ENCODE peak calls at places on chromosomes 4 and X, in four cellular contexts. X, K, Y and H are unnamed samples.

GRCh38 chr4:2364654-2365053 is 53.8 kb downstream of the ZFYVE28 start:
- DNase-seq in X (no peak), K (peak), Y (no peak), H (no peak)

GRCh38 chr4:88033309-88033708 is 25.9 kb downstream of the PKD2 start:
- DNase-seq in X (no peak), K (peak), Y (peak), H (peak)

GRCh38 chr4:16227462-16227868 is 1.2 kb upstream of the TAPT1 start:
- DNase-seq in X (no peak), K (no peak), Y (no peak), H (no peak)

GRCh38 chr4:93368968-93369367 is 459.6 kb upstream of the ATOH1 start:
- DNase-seq in X (no peak), K (no peak), Y (no peak), H (no peak)

GRCh38 chr4:78308517-78308916 is 243.1 kb upstream of the ANXA3 start:
- DNase-seq in X (no peak), K (no peak), Y (no peak), H (no peak)

GRCh38 chr4:158161561-158162354 is 11.1 kb downstream of the GASK1B start:
- DNase-seq in X (no peak), K (no peak), Y (no peak), H (no peak)

GRCh38 chr4:96983830-96984229 is 1143.9 kb downstream of the PDHA2 start:
- DNase-seq in X (no peak), K (no peak), Y (no peak), H (no peak)

GRCh38 chr4:169601016-169601771 is 11.2 kb downstream of the NEK1 start:
- DNase-seq in X (no peak), K (no peak), Y (no peak), H (no peak)

GRCh38 chrX:41332988-41333743 is 796 bp upstream of the DDX3X start:
- DNase-seq in X (peak), K (peak), Y (peak), H (peak)

GRCh38 chr4:56979674-56980073 is 978 bp downstream of the POLR2B start:
- DNase-seq in X (no peak), K (no peak), Y (no peak), H (peak)

DNA sequence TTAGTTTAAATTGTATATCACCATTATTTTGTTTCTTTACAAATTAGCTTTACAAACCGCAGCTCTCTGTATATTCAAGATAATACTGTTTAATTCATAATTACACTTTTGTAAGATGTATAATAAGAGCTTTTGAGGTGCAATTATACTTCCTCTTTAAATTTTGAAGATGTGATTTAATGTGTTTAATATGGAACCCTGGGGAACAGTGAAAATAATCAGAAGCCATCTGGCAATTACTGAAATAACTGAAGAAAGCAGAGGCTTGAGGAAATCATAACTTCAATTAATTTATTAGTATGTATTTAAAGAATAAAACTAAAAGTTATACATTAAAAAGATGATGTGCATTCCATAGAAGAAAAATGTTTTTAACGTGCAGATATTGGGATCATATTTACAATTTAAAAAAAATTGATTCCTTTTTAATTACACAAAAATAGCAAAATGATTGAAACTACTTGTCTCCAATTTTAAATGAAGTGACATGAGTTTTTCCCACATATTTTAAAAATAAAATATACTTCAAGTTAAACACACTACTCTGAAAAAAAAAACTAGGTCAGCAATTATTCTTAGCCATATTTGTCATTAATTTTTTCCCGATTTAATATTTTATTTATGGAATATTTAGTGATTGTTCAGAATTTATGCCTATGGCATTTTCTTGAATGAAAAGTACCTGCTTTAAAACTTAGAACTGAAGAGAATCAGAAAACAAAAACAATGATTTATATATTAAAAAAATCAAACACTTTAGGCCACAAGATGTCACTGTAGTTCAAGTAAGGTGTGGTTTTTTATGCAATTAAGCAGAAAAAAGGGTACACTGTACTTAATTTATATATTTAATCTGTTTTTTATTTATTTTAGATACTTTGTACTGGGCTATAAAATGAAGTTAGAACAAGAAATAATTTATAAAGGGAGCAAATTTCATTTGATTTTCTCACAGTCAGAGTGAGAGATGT is 942.7 kb upstream of the NDST4 start:
- DNase-seq in X (no peak), K (no peak), Y (no peak), H (no peak)
- TF ChIP-seq CTCF in X (no peak), K (no peak), Y (no peak), H (peak)

GRCh38 chr4:153095448-153096204 is 108.6 kb upstream of the TRIM2 start:
- DNase-seq in X (no peak), K (no peak), Y (no peak), H (no peak)
- TF ChIP-seq CTCF in X (no peak), K (no peak), Y (no peak), H (no peak)

GRCh38 chr4:119026662-119027444 is 108.8 kb upstream of the MYOZ2 start:
- DNase-seq in X (no peak), K (no peak), Y (no peak), H (no peak)

GRCh38 chr4:119025440-119025839 is 110.2 kb upstream of the MYOZ2 start:
- DNase-seq in X (no peak), K (no peak), Y (no peak), H (no peak)

GRCh38 chr4:119027815-119028214 is 107.8 kb upstream of the MYOZ2 start:
- DNase-seq in X (no peak), K (no peak), Y (no peak), H (no peak)

GRCh38 chr4:119024102-119024501 is 111.5 kb upstream of the MYOZ2 start:
- DNase-seq in X (no peak), K (no peak), Y (no peak), H (no peak)

DNA sequence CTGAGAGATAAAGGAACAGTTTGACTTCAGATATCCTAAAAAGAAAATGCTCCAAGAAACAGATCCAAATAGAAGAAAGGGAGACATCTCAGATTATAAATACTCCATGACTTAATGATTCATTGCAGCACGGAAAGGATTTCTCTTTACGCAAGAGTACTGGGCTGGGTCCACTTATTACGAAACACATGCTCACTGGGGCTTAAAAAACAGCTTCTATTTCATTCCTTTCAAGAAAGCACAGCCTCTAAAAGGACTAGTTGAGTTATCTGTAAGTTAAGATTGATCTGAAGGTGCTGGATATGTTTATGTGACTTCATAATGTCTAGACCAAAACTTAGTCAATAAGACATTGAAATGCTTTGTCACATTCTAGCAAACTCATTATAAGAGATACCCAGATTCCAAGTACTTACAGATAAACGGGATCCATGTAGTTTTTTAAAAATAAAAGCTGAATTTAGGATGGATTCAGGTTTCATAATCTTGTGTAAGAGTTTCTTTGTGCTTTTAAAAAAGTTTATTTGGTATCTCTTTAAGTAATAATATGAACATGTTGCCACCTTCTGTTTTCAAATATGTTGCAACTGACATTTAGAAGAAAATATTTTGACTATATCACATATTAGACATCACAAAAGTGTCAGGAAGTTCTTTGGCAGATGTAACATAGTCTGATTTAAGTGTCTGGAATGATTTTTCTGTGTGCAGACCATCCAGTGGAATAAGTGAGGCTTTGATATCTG is 109.5 kb upstream of the MYOZ2 start:
- DNase-seq in X (peak), K (no peak), Y (no peak), H (no peak)
- TF ChIP-seq CTCF in X (no peak), K (no peak), Y (no peak), H (no peak)

GRCh38 chrX:118525146-118525725 is 29.6 kb downstream of the DOCK11 start:
- DNase-seq in X (no peak), K (no peak), Y (no peak), H (no peak)

GRCh38 chrX:118526149-118526548 is 30.5 kb downstream of the DOCK11 start:
- DNase-seq in X (no peak), K (no peak), Y (no peak), H (no peak)

GRCh38 chrX:118530537-118530936 is 34.9 kb downstream of the DOCK11 start:
- DNase-seq in X (no peak), K (no peak), Y (no peak), H (no peak)

GRCh38 chrX:118524344-118524743 is 28.7 kb downstream of the DOCK11 start:
- DNase-seq in X (no peak), K (no peak), Y (no peak), H (no peak)

DNA sequence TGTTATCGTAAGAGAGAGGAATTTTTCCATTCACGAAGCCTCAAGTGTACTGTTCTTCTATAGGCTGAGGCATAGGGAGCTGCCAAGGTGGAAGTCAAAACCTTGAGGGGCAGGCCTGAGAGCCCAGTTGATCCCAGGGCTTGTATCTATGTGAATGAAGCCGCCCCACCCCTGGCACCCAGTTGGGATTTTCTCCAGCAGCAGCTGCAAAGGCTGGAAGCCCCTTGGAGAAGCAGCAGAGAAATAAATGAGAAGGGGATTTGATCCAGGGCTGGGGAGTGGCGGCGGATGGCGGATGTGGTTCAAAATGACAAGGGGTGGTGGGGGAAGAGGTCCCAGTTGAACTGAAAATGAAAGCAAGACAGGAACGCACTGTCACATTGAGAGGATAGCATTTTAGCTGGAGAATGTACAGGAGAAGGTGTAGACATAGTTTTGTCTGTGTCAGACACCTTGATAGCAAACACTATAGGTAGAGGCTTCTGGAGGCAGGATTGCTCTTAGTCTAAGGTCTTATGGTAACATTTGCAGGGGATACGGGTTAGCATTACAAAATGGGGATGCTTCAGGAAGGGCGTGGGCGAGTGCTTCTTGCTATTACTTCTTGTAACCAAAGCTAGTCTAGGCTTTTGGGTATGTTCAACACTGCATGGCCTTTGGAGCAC is 32.6 kb downstream of the DOCK11 start:
- DNase-seq in X (no peak), K (no peak), Y (no peak), H (no peak)
- TF ChIP-seq CTCF in X (no peak), K (no peak), Y (no peak), H (no peak)

DNA sequence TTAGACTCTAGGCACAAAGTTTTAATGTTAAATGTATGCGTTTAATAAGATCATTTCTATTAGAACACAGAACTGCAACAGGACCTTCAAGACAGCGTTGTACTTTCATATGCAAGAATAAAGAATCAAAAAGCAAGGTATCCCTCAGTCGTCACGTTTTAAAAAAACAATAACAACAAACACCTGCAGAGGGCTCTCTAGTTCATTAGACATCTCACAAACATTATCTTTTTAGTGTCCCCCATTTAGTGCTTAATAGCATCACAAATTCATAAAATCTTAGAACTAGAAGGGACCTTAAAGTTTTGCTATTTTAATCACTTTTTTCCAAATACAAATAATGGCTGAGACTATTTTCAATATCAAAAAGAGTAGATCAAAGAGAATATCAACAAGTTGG is 236.6 kb downstream of the DCHS2 start:
- DNase-seq in X (no peak), K (no peak), Y (no peak), H (no peak)
- TF ChIP-seq CTCF in X (no peak), K (no peak), Y (no peak), H (peak)

DNA sequence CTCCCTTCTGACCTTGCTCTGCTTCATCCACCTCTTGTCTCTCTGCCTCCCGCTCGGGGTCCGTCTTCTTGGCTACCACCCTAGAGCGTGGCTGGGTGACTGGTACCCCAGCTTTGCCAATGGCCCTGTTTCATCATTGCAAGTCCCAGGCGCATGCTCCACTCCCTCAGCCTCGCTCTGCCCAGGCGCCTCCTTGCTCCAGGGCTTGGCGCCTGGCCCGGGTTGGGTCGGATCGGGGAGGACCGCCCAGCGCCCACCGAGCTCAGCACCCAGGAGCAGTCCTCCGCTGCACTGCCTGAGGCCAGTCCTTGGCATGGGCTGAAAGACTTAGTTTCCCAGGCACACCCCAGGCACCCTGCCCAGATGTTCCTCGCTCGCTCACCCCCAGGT is 577 bp downstream of the BGN start:
- DNase-seq in X (no peak), K (no peak), Y (no peak), H (no peak)
- TF ChIP-seq CTCF in X (no peak), K (no peak), Y (no peak), H (no peak)

GRCh38 chrX:43813898-43814297 is 68.4 kb downstream of the MAOB start:
- DNase-seq in X (no peak), K (no peak), Y (peak), H (peak)
- TF ChIP-seq CTCF in X (no peak), K (peak), Y (no peak), H (peak)

DNA sequence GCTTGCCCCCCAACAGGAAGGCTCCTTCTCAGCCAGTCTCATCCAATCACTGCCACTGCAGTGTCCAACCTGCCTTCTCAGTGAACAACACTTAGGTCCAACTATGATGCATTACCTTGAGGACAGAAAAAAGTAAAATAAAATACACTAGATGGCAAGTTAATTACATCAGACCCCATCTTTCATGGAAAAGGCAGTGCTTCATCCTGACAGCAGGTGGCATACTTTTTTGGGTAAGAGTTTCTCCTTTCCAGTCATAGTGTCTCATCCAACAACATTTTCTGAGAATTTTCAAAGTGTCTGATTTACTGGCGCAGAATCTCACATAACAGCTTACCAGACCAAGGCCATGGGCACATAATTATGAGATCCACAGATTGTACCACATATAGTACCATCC is 1742.8 kb downstream of the PCDH7 start:
- DNase-seq in X (no peak), K (no peak), Y (peak), H (no peak)
- TF ChIP-seq CTCF in X (peak), K (no peak), Y (peak), H (peak)